ENCODE peak calls at places on chromosomes 2 and 18, in six cellular contexts. One of them, this sample, is unnamed.
A peak's percentile ranks its signal among the peaks of the same experiment; 100 is the strongest.

GRCh38 chr2:233288663-233289062 is 19.0 kb upstream of the SAG start:
- DNase-seq in CD8-positive, alpha-beta memory T cell: no peak
- DNase-seq in adrenal gland: no peak
- DNase-seq in CD4-positive, alpha-beta memory T cell: no peak
- DNase-seq in body of pancreas: no peak
- DNase-seq in heart left ventricle: no peak
- DNase-seq in this sample: no peak

GRCh38 chr18:68847219-68847860 is 49.5 kb downstream of the CCDC102B start:
- DNase-seq in heart left ventricle: no peak
- DNase-seq in CD4-positive, alpha-beta memory T cell: peak; percentile 14
- DNase-seq in body of pancreas: no peak
- DNase-seq in adrenal gland: no peak
- DNase-seq in CD8-positive, alpha-beta memory T cell: no peak
- DNase-seq in this sample: no peak

GRCh38 chr2:40403233-40403841 is 48.6 kb downstream of the SLC8A1 start:
- DNase-seq in CD8-positive, alpha-beta memory T cell: no peak
- DNase-seq in adrenal gland: no peak
- DNase-seq in CD4-positive, alpha-beta memory T cell: no peak
- DNase-seq in heart left ventricle: no peak
- DNase-seq in body of pancreas: no peak
- DNase-seq in this sample: no peak

GRCh38 chr18:2889761-2890192 is 43.0 kb downstream of the EMILIN2 start:
- DNase-seq in adrenal gland: no peak
- DNase-seq in body of pancreas: no peak
- DNase-seq in CD4-positive, alpha-beta memory T cell: peak; percentile 76
- DNase-seq in heart left ventricle: no peak
- DNase-seq in CD8-positive, alpha-beta memory T cell: no peak
- DNase-seq in this sample: no peak

GRCh38 chr2:57510704-57511103 is 535.9 kb upstream of the VRK2 start:
- DNase-seq in CD4-positive, alpha-beta memory T cell: no peak
- DNase-seq in CD8-positive, alpha-beta memory T cell: no peak
- DNase-seq in heart left ventricle: no peak
- DNase-seq in adrenal gland: no peak
- DNase-seq in body of pancreas: no peak
- DNase-seq in this sample: no peak

GRCh38 chr2:162480067-162480466 is 136.1 kb downstream of the GCA start:
- DNase-seq in CD8-positive, alpha-beta memory T cell: no peak
- DNase-seq in body of pancreas: no peak
- DNase-seq in CD4-positive, alpha-beta memory T cell: no peak
- DNase-seq in adrenal gland: no peak
- DNase-seq in heart left ventricle: no peak
- DNase-seq in this sample: no peak

GRCh38 chr2:235085476-235085875 is 133.7 kb downstream of the SH3BP4 start:
- DNase-seq in CD8-positive, alpha-beta memory T cell: no peak
- DNase-seq in heart left ventricle: no peak
- DNase-seq in adrenal gland: no peak
- DNase-seq in CD4-positive, alpha-beta memory T cell: no peak
- DNase-seq in body of pancreas: no peak
- DNase-seq in this sample: no peak

GRCh38 chr2:112055833-112056625 is 960 bp downstream of the TMEM87B start:
- DNase-seq in heart left ventricle: peak; percentile 83
- DNase-seq in body of pancreas: peak; percentile 79
- DNase-seq in CD4-positive, alpha-beta memory T cell: peak; percentile 10
- DNase-seq in CD8-positive, alpha-beta memory T cell: no peak
- DNase-seq in adrenal gland: peak; percentile 89
- DNase-seq in this sample: peak; percentile 84

GRCh38 chr2:71166812-71167211 is 36.4 kb downstream of the MPHOSPH10 start:
- DNase-seq in adrenal gland: no peak
- DNase-seq in CD8-positive, alpha-beta memory T cell: no peak
- DNase-seq in heart left ventricle: no peak
- DNase-seq in body of pancreas: no peak
- DNase-seq in CD4-positive, alpha-beta memory T cell: no peak
- DNase-seq in this sample: no peak

GRCh38 chr2:196875414-196875813 is 51.1 kb downstream of the PGAP1 start:
- DNase-seq in body of pancreas: no peak
- DNase-seq in heart left ventricle: no peak
- DNase-seq in CD8-positive, alpha-beta memory T cell: no peak
- DNase-seq in CD4-positive, alpha-beta memory T cell: no peak
- DNase-seq in adrenal gland: no peak
- DNase-seq in this sample: no peak

GRCh38 chr2:229407170-229407569 is 136.1 kb upstream of the PID1 start:
- DNase-seq in body of pancreas: peak; percentile 75
- DNase-seq in adrenal gland: peak; percentile 92
- DNase-seq in CD8-positive, alpha-beta memory T cell: no peak
- DNase-seq in CD4-positive, alpha-beta memory T cell: no peak
- DNase-seq in heart left ventricle: peak; percentile 79
- DNase-seq in this sample: peak; percentile 92

GRCh38 chr18:77131652-77132368 is 773 bp downstream of the MBP start:
- DNase-seq in CD4-positive, alpha-beta memory T cell: no peak
- DNase-seq in CD8-positive, alpha-beta memory T cell: peak; percentile 58
- DNase-seq in heart left ventricle: peak; percentile 84
- DNase-seq in adrenal gland: peak; percentile 56
- DNase-seq in body of pancreas: peak; percentile 71
- DNase-seq in this sample: peak; percentile 62

GRCh38 chr2:61876400-61876799 is 12.1 kb downstream of the CCT4 start:
- DNase-seq in body of pancreas: no peak
- DNase-seq in adrenal gland: no peak
- DNase-seq in heart left ventricle: no peak
- DNase-seq in CD8-positive, alpha-beta memory T cell: no peak
- DNase-seq in CD4-positive, alpha-beta memory T cell: no peak
- DNase-seq in this sample: no peak

GRCh38 chr2:207792244-207792785 is 22.6 kb upstream of the FZD5 start:
- DNase-seq in body of pancreas: no peak
- DNase-seq in CD4-positive, alpha-beta memory T cell: no peak
- DNase-seq in CD8-positive, alpha-beta memory T cell: no peak
- DNase-seq in heart left ventricle: no peak
- DNase-seq in adrenal gland: no peak
- DNase-seq in this sample: no peak

GRCh38 chr2:151757861-151758260 is 23.6 kb upstream of the NEB start:
- DNase-seq in CD4-positive, alpha-beta memory T cell: no peak
- DNase-seq in adrenal gland: no peak
- DNase-seq in CD8-positive, alpha-beta memory T cell: no peak
- DNase-seq in body of pancreas: peak; percentile 25
- DNase-seq in heart left ventricle: no peak
- DNase-seq in this sample: no peak

GRCh38 chr18:22871809-22872525 is 61.2 kb upstream of the RBBP8 start:
- DNase-seq in adrenal gland: no peak
- DNase-seq in heart left ventricle: no peak
- DNase-seq in body of pancreas: peak; percentile 11
- DNase-seq in CD8-positive, alpha-beta memory T cell: no peak
- DNase-seq in CD4-positive, alpha-beta memory T cell: no peak
- DNase-seq in this sample: no peak

GRCh38 chr2:36478332-36478738 is 119.6 kb downstream of the FEZ2 start:
- DNase-seq in CD8-positive, alpha-beta memory T cell: no peak
- DNase-seq in body of pancreas: no peak
- DNase-seq in adrenal gland: peak; percentile 88
- DNase-seq in CD4-positive, alpha-beta memory T cell: no peak
- DNase-seq in heart left ventricle: no peak
- DNase-seq in this sample: no peak

GRCh38 chr2:137838255-137839092 is 125.8 kb upstream of the HNMT start:
- DNase-seq in adrenal gland: no peak
- DNase-seq in heart left ventricle: no peak
- DNase-seq in CD4-positive, alpha-beta memory T cell: peak; percentile 27
- DNase-seq in body of pancreas: peak; percentile 8
- DNase-seq in CD8-positive, alpha-beta memory T cell: no peak
- DNase-seq in this sample: no peak

GRCh38 chr2:14094592-14094991 is 537.9 kb upstream of the LRATD1 start:
- DNase-seq in CD4-positive, alpha-beta memory T cell: no peak
- DNase-seq in adrenal gland: no peak
- DNase-seq in CD8-positive, alpha-beta memory T cell: no peak
- DNase-seq in body of pancreas: no peak
- DNase-seq in heart left ventricle: no peak
- DNase-seq in this sample: no peak

GRCh38 chr18:61756244-61756643 is 136.6 kb downstream of the RNF152 start:
- DNase-seq in body of pancreas: no peak
- DNase-seq in CD8-positive, alpha-beta memory T cell: no peak
- DNase-seq in adrenal gland: no peak
- DNase-seq in heart left ventricle: no peak
- DNase-seq in CD4-positive, alpha-beta memory T cell: no peak
- DNase-seq in this sample: no peak

GRCh38 chr2:237964578-237965404 is 2.0 kb upstream of the UBE2F start:
- DNase-seq in adrenal gland: no peak
- DNase-seq in CD4-positive, alpha-beta memory T cell: no peak
- DNase-seq in heart left ventricle: no peak
- DNase-seq in body of pancreas: peak; percentile 71
- DNase-seq in CD8-positive, alpha-beta memory T cell: no peak
- DNase-seq in this sample: no peak

GRCh38 chr2:70248810-70249438 is 496 bp upstream of the TIA1 start:
- DNase-seq in adrenal gland: peak; percentile 98
- DNase-seq in heart left ventricle: no peak
- DNase-seq in CD8-positive, alpha-beta memory T cell: peak; percentile 92
- DNase-seq in CD4-positive, alpha-beta memory T cell: no peak
- DNase-seq in body of pancreas: peak; percentile 92
- DNase-seq in this sample: peak; percentile 94

GRCh38 chr2:42386684-42387083 is 25.7 kb upstream of the COX7A2L start:
- DNase-seq in CD4-positive, alpha-beta memory T cell: no peak
- DNase-seq in heart left ventricle: no peak
- DNase-seq in CD8-positive, alpha-beta memory T cell: no peak
- DNase-seq in body of pancreas: no peak
- DNase-seq in adrenal gland: no peak
- DNase-seq in this sample: no peak

GRCh38 chr2:53770264-53770663 is 2.7 kb downstream of the CHAC2 start:
- DNase-seq in CD4-positive, alpha-beta memory T cell: no peak
- DNase-seq in body of pancreas: no peak
- DNase-seq in CD8-positive, alpha-beta memory T cell: no peak
- DNase-seq in heart left ventricle: no peak
- DNase-seq in adrenal gland: no peak
- DNase-seq in this sample: no peak

GRCh38 chr2:127503491-127503890 is 22.8 kb downstream of the IWS1 start:
- DNase-seq in CD4-positive, alpha-beta memory T cell: no peak
- DNase-seq in heart left ventricle: no peak
- DNase-seq in adrenal gland: no peak
- DNase-seq in CD8-positive, alpha-beta memory T cell: no peak
- DNase-seq in body of pancreas: no peak
- DNase-seq in this sample: no peak

GRCh38 chr2:127508025-127508620 is 18.2 kb downstream of the IWS1 start:
- DNase-seq in heart left ventricle: no peak
- DNase-seq in body of pancreas: no peak
- DNase-seq in adrenal gland: no peak
- DNase-seq in CD8-positive, alpha-beta memory T cell: no peak
- DNase-seq in CD4-positive, alpha-beta memory T cell: no peak
- DNase-seq in this sample: no peak

GRCh38 chr2:127506502-127506901 is 19.8 kb downstream of the IWS1 start:
- DNase-seq in CD8-positive, alpha-beta memory T cell: no peak
- DNase-seq in body of pancreas: no peak
- DNase-seq in heart left ventricle: no peak
- DNase-seq in CD4-positive, alpha-beta memory T cell: no peak
- DNase-seq in adrenal gland: no peak
- DNase-seq in this sample: no peak

GRCh38 chr2:127508621-127509034 is 17.7 kb downstream of the IWS1 start:
- DNase-seq in CD4-positive, alpha-beta memory T cell: no peak
- DNase-seq in heart left ventricle: peak; percentile 72
- DNase-seq in adrenal gland: peak; percentile 96
- DNase-seq in CD8-positive, alpha-beta memory T cell: no peak
- DNase-seq in body of pancreas: peak; percentile 66
- DNase-seq in this sample: peak; percentile 71

DNA sequence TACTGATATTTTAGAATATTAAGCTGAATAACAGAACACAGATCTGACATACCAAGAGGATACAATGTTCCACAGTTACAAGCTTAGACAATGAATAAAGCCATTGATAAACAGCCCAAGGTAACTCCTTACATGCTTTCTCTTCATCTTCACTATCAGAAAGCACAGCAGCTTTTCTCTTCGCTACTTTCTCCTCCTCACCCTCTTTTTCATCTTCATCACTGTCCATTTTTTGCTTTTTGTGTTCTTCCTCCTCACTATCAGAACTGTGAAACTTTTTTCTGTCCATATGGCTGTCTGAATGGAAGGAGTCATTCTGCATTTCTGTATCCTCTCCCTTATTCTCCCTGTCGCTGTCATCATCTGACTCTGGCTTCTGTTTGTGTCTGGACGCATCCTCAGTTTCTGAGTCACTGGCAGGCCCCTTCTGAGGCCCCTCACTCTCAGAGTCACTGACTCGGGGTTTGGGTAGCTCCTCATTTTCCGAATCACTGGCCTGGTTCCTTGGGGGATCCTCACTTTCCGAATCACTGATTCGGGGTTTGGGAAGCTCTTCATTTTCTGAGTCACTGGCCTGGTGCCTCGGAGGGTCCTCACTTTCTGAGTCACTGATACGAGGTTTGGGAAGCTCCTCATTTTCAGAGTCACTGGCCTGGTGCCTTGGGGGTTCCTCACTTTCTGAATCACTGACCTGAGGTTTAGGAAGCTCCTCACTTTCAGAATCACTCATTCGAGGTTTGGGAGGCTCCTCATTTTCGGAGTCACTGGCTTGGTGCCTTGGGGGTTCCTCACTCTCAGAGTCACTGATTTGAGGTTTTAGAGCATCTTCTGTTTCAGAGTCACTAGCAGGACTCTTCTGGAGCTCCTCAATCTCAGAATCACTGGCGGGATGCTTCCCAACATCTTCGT is 21.5 kb downstream of the IWS1 start:
- DNase-seq in heart left ventricle: no peak
- DNase-seq in CD4-positive, alpha-beta memory T cell: no peak
- DNase-seq in CD8-positive, alpha-beta memory T cell: no peak
- DNase-seq in adrenal gland: no peak
- DNase-seq in body of pancreas: no peak
- DNase-seq in this sample: no peak
- H3K4me1 ChIP-seq in heart left ventricle: peaks cover 25% of the 10 kb centered on the region
- H3K4me1 ChIP-seq in CD4-positive, alpha-beta memory T cell: peaks cover 24% of the 10 kb centered on the region
- H3K4me1 ChIP-seq in CD8-positive, alpha-beta memory T cell: peaks cover 18% of the 10 kb centered on the region
- H3K4me1 ChIP-seq in adrenal gland: peaks cover 17% of the 10 kb centered on the region
- H3K4me1 ChIP-seq in body of pancreas: peaks cover 18% of the 10 kb centered on the region
- H3K4me1 ChIP-seq in this sample: peaks cover 22% of the 10 kb centered on the region

GRCh38 chr18:5900249-5900648 is 4.9 kb upstream of the TMEM200C start:
- DNase-seq in CD4-positive, alpha-beta memory T cell: no peak
- DNase-seq in CD8-positive, alpha-beta memory T cell: no peak
- DNase-seq in adrenal gland: no peak
- DNase-seq in body of pancreas: no peak
- DNase-seq in heart left ventricle: no peak
- DNase-seq in this sample: no peak
- H3K27ac ChIP-seq in CD4-positive, alpha-beta memory T cell: no peak overlapping the region
- H3K27ac ChIP-seq in CD8-positive, alpha-beta memory T cell: no peak overlapping the region
- H3K27ac ChIP-seq in adrenal gland: no peak overlapping the region
- H3K27ac ChIP-seq in body of pancreas: no peak overlapping the region
- H3K27ac ChIP-seq in heart left ventricle: no peak overlapping the region
- H3K27ac ChIP-seq in this sample: no peak overlapping the region

DNA sequence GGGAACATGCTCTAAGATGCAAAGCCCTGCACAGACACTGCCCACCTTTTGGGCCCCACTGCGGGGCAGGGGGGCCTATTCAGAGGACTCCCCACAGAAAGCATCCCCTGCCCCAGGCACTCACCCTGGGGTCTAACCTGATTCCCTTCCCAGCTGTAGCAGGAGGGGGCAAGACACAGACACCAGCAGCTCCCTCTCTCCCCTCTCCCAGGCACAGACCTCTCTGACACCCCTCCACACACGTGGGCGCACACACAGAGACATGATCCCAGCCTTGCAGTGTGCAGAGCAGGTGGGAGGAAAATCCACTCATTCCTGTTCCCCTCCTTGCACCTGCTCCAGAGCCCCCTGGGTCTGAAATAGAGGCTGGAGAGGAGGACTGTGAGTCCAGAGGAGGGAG is 10.7 kb downstream of the TNS1 start:
- DNase-seq in heart left ventricle: peak; percentile 11
- DNase-seq in CD8-positive, alpha-beta memory T cell: peak; percentile 16
- DNase-seq in CD4-positive, alpha-beta memory T cell: no peak
- DNase-seq in adrenal gland: no peak
- DNase-seq in body of pancreas: no peak
- DNase-seq in this sample: no peak
- H3K4me1 ChIP-seq in heart left ventricle: peaks cover 57% of the 10 kb centered on the region
- H3K4me1 ChIP-seq in CD8-positive, alpha-beta memory T cell: no peaks in the 10 kb centered on the region
- H3K4me1 ChIP-seq in CD4-positive, alpha-beta memory T cell: no peaks in the 10 kb centered on the region
- H3K4me1 ChIP-seq in adrenal gland: peaks cover 59% of the 10 kb centered on the region
- H3K4me1 ChIP-seq in body of pancreas: peaks cover 94% of the 10 kb centered on the region
- H3K4me1 ChIP-seq in this sample: peaks cover 48% of the 10 kb centered on the region

GRCh38 chr2:98461650-98462049 is 17.0 kb downstream of the INPP4A start:
- DNase-seq in adrenal gland: peak; percentile 57
- DNase-seq in CD4-positive, alpha-beta memory T cell: no peak
- DNase-seq in body of pancreas: no peak
- DNase-seq in heart left ventricle: peak; percentile 83
- DNase-seq in CD8-positive, alpha-beta memory T cell: no peak
- DNase-seq in this sample: no peak
- H3K27ac ChIP-seq in adrenal gland: no peak overlapping the region
- H3K27ac ChIP-seq in CD4-positive, alpha-beta memory T cell: peak overlapping the region; percentile 68
- H3K27ac ChIP-seq in body of pancreas: no peak overlapping the region
- H3K27ac ChIP-seq in heart left ventricle: no peak overlapping the region
- H3K27ac ChIP-seq in CD8-positive, alpha-beta memory T cell: no peak overlapping the region
- H3K27ac ChIP-seq in this sample: no peak overlapping the region

This sample was measured in testis.